ENCODE peak calls at places on chromosomes 5 and 9, in five cellular contexts. One of them, this sample, is unnamed.

GRCh38 chr9:94860678-94861588 is 134.4 kb downstream of the AOPEP start:
- DNase-seq in A549: no peak
- DNase-seq in uterus: no peak
- DNase-seq in gastrocnemius medialis: no peak
- DNase-seq in prostate gland: no peak
- DNase-seq in this sample: no peak

GRCh38 chr5:171825046-171825445 is 39.4 kb downstream of the SMIM23 start:
- DNase-seq in uterus: no peak
- DNase-seq in prostate gland: no peak
- DNase-seq in A549: no peak
- DNase-seq in gastrocnemius medialis: no peak
- DNase-seq in this sample: peak

GRCh38 chr9:33162721-33163311 is 4.3 kb downstream of the B4GALT1 start:
- DNase-seq in uterus: peak
- DNase-seq in prostate gland: peak
- DNase-seq in A549: peak
- DNase-seq in gastrocnemius medialis: peak
- DNase-seq in this sample: peak

GRCh38 chr9:118734696-118735095 is 634.5 kb downstream of the BRINP1 start:
- DNase-seq in A549: no peak
- DNase-seq in uterus: no peak
- DNase-seq in gastrocnemius medialis: no peak
- DNase-seq in prostate gland: no peak
- DNase-seq in this sample: no peak

GRCh38 chr5:27855491-27855890 is 817.1 kb upstream of the CDH9 start:
- DNase-seq in prostate gland: no peak
- DNase-seq in gastrocnemius medialis: no peak
- DNase-seq in uterus: no peak
- DNase-seq in A549: peak
- DNase-seq in this sample: no peak

GRCh38 chr9:135606885-135607259 is 32.5 kb downstream of the GLT6D1 start:
- DNase-seq in gastrocnemius medialis: no peak
- DNase-seq in prostate gland: no peak
- DNase-seq in uterus: no peak
- DNase-seq in A549: no peak
- DNase-seq in this sample: peak

GRCh38 chr9:136399176-136400037 is 563 bp downstream of the SNAPC4 start:
- DNase-seq in uterus: no peak
- DNase-seq in prostate gland: no peak
- DNase-seq in A549: no peak
- DNase-seq in gastrocnemius medialis: no peak
- DNase-seq in this sample: no peak

GRCh38 chr9:14221558-14221957 is 92.4 kb downstream of the NFIB start:
- DNase-seq in prostate gland: no peak
- DNase-seq in gastrocnemius medialis: no peak
- DNase-seq in uterus: no peak
- DNase-seq in A549: peak
- DNase-seq in this sample: no peak

GRCh38 chr9:124381073-124381945 is 33.9 kb downstream of the PSMB7 start:
- DNase-seq in uterus: no peak
- DNase-seq in gastrocnemius medialis: no peak
- DNase-seq in prostate gland: no peak
- DNase-seq in A549: no peak
- DNase-seq in this sample: no peak

GRCh38 chr5:17069995-17070405 is 133.9 kb upstream of the MYO10 start:
- DNase-seq in uterus: no peak
- DNase-seq in gastrocnemius medialis: no peak
- DNase-seq in prostate gland: no peak
- DNase-seq in A549: peak
- DNase-seq in this sample: no peak

GRCh38 chr5:144205141-144205551 is 34.5 kb downstream of the KCTD16 start:
- DNase-seq in uterus: peak
- DNase-seq in A549: peak
- DNase-seq in gastrocnemius medialis: no peak
- DNase-seq in prostate gland: no peak
- DNase-seq in this sample: no peak
- H3K4me3 ChIP-seq in uterus: peak
- H3K4me3 ChIP-seq in A549: peak
- H3K4me3 ChIP-seq in gastrocnemius medialis: no peak
- H3K4me3 ChIP-seq in prostate gland: no peak
- H3K4me3 ChIP-seq in this sample: no peak

DNA sequence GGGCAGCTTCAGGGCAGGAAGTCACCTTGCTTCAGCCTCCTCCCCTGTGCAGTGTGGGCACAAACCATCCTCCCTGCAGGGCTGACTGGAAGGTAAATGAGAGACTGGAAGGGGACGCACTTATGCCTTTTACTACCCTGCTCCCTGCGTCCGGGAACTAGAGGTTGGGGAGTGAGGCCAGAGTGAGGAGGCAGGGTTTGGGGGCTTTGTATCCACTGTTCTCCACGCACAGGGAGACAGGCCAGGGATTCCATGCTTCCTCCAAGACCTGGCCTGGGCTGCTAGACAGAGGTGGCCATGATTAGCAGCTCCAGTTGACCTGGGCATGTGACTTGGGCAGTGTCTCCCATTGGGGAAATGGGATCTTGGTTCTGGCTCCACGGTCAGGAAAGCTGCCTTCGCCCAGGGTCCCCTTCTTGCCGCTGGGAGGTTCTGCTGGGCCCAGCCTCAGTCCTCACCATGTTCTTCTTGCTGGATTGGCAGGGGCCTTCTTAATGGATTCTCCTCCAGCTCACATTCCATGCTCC is 37.0 kb upstream of the PSD2 start:
- DNase-seq in prostate gland: no peak
- DNase-seq in gastrocnemius medialis: no peak
- DNase-seq in uterus: no peak
- DNase-seq in A549: no peak
- DNase-seq in this sample: no peak
- TF ChIP-seq POLR2A in prostate gland: no peak
- TF ChIP-seq POLR2A in gastrocnemius medialis: no peak
- TF ChIP-seq POLR2A in uterus: no peak
- TF ChIP-seq POLR2A in A549: no peak
- TF ChIP-seq POLR2A in this sample: no peak

GRCh38 chr5:180208435-180209081 is 453 bp downstream of the RASGEF1C start:
- DNase-seq in gastrocnemius medialis: no peak
- DNase-seq in A549: peak
- DNase-seq in prostate gland: no peak
- DNase-seq in uterus: no peak
- DNase-seq in this sample: no peak
- H3K4me3 ChIP-seq in gastrocnemius medialis: no peak
- H3K4me3 ChIP-seq in A549: peak
- H3K4me3 ChIP-seq in prostate gland: peak
- H3K4me3 ChIP-seq in uterus: peak
- H3K4me3 ChIP-seq in this sample: no peak

DNA sequence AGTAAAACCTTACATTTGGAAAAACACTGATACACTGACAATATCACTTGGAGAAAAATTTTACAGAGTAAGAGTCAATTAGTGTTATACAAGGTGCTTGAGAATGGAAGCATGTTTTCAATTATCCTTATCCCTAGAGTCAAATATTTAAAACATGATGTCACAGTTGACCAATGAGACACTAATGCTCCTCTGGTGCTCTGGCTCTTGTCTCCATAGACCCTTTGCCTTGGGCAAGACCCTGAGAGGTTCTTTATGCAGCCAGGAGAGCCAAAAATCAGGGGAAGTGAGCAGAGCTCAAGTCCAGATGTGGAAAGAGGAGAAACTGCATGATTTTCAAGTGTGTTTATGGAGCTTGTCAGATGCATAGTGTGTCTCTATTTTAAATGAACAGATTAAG is 153.9 kb downstream of the MARCHF11 start:
- DNase-seq in prostate gland: no peak
- DNase-seq in gastrocnemius medialis: no peak
- DNase-seq in uterus: no peak
- DNase-seq in A549: no peak
- DNase-seq in this sample: no peak
- TF ChIP-seq POLR2A in prostate gland: no peak
- TF ChIP-seq POLR2A in gastrocnemius medialis: no peak
- TF ChIP-seq POLR2A in uterus: no peak
- TF ChIP-seq POLR2A in A549: no peak
- TF ChIP-seq POLR2A in this sample: no peak

DNA sequence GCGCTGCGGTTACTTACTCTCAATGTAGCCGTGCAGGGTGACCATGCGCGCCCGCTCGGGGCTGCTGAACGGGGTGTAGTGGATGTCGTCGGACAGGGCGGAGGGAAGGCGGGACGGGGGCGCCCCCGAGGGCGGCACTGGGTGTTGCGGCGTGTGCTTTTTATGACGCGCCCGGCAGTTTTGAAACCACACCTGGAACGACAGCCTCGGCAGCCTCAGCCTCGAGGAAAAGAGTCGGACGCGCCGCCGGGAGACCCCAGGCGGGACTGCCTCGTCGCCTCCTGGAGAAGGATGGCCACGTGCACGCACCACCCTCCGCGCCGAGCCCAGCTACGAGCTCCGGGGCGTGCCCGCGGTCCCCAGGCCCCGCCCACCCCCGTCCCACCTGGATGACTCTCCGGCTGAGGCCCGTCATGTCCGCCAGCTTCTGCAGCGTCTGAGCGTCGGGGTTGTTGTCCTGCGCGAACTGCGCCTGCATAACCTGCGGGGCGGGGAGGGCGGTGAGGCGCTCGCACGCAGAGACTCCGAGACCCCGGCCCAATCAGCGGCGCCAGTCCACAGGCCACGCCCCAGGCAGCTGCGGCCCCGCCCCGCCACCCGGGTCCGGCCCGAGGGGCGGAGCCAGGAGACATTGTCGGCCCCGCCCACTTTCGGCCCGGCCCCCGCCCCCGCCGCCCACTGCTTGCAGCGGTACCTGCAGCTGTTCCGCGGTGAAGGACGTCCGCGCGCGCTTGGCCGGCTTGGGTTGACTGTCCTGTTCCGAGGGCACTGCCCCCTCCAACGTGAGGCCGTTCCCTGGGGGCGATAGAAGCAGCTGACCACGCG is 15.0 kb downstream of the LHX6 start:
- DNase-seq in prostate gland: no peak
- DNase-seq in uterus: no peak
- DNase-seq in A549: peak
- DNase-seq in gastrocnemius medialis: no peak
- DNase-seq in this sample: no peak
- H3K4me3 ChIP-seq in prostate gland: peak
- H3K4me3 ChIP-seq in uterus: peak
- H3K4me3 ChIP-seq in A549: peak
- H3K4me3 ChIP-seq in gastrocnemius medialis: peak
- H3K4me3 ChIP-seq in this sample: no peak

DNA sequence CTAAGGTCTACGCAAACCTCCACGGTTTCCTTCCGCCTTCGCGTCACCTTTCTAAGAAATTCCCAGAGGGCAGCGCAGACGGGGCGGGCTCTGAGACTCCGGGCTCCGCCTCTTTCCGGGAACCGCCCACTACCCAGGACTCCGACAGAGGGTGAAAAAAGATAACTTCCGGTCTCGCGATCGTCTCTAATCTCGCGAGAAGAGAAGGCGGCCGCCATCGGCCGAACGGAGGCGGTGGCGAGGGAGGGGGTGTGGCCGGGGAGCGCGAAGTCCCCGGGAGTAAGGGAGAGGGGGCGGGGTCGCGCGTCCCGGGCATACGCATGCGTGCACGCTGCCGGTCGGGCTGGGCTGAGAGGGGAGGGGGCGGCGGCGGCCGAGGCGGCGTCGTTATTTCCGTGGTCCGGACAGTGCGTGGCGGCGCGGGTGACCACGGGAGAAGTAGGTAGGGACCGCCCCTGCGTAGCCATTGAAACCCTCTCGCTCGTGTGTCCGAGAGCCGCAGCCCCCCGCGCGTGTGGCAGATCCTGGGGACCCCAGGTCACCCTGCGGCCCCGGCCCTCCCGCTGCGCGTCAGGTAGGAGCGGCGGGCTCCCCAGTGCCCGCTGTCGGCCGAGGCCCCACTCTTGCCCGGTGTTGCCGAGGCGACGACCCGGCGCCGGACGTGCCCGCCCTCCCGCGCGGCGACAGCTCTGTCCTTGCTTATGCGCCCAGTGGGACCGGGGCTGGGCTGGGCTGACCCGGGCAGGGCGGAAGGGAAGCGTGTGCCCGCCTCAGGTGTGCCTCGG is at the start of gene NAA35:
- DNase-seq in A549: peak
- DNase-seq in gastrocnemius medialis: peak
- DNase-seq in uterus: peak
- DNase-seq in prostate gland: peak
- DNase-seq in this sample: peak
- TF ChIP-seq POLR2A in A549: peak
- TF ChIP-seq POLR2A in gastrocnemius medialis: peak
- TF ChIP-seq POLR2A in uterus: peak
- TF ChIP-seq POLR2A in prostate gland: peak
- TF ChIP-seq POLR2A in this sample: peak

GRCh38 chr5:6634788-6635430 is 1.7 kb downstream of the SRD5A1 start:
- DNase-seq in uterus: no peak
- DNase-seq in A549: no peak
- DNase-seq in gastrocnemius medialis: no peak
- DNase-seq in prostate gland: no peak
- DNase-seq in this sample: no peak
- H3K4me3 ChIP-seq in uterus: no peak
- H3K4me3 ChIP-seq in A549: peak
- H3K4me3 ChIP-seq in gastrocnemius medialis: no peak
- H3K4me3 ChIP-seq in prostate gland: no peak
- H3K4me3 ChIP-seq in this sample: no peak

DNA sequence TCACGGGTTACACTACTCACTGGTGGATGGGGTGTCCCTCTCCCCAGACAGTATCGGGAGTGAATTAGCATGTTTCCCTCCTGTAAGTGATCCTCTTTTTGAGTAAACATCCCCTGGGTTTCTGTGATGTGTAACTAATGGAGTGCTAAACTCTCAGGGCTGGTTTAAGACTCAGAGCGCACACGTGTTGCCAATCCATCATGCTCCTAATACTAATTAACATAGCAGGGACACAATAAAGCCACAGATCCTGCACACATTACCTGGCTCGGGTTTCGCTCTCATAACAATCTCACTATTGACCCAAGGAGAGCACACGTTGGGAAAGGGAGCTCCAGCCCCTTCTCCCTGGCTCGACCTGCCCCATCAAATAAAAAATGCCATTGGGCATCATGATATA is 18.0 kb upstream of the DMRT2 start:
- DNase-seq in gastrocnemius medialis: no peak
- DNase-seq in uterus: no peak
- DNase-seq in prostate gland: no peak
- DNase-seq in A549: no peak
- DNase-seq in this sample: no peak
- TF ChIP-seq POLR2A in gastrocnemius medialis: no peak
- TF ChIP-seq POLR2A in uterus: no peak
- TF ChIP-seq POLR2A in prostate gland: no peak
- TF ChIP-seq POLR2A in A549: no peak
- TF ChIP-seq POLR2A in this sample: no peak

This sample was measured in lower leg skin.